ENCODE peak calls at places on chromosome 1, in seven cellular contexts. K is sigmoid colon, B is transverse colon, E is H1, C is SK-N-SH, Y is HCT116, O is HL-60. R is an unnamed sample.

GRCh38 chr1:118947790-118948189 is 40.4 kb downstream of the TBX15 start:
- DNase-seq in K (no peak), B (no peak), E (no peak), C (no peak), Y (no peak), O (no peak), R (no peak)

GRCh38 chr1:27621067-27621920 is 13.7 kb downstream of the FGR start:
- DNase-seq in K (no peak), B (no peak), E (no peak), C (no peak), Y (no peak), O (no peak), R (peak)

GRCh38 chr1:100816049-100816448 is 78.6 kb downstream of the EXTL2 start:
- DNase-seq in K (no peak), B (no peak), E (no peak), C (no peak), Y (no peak), O (no peak), R (no peak)

GRCh38 chr1:3729594-3730555 is 22.4 kb upstream of the CCDC27 start:
- DNase-seq in K (no peak), B (no peak), E (no peak), C (no peak), Y (no peak), O (no peak), R (no peak)

GRCh38 chr1:206774096-206774495 is 1.8 kb upstream of the IL10 start:
- DNase-seq in K (no peak), B (no peak), E (no peak), C (no peak), Y (no peak), O (no peak), R (no peak)

GRCh38 chr1:186212574-186213224 is 162.4 kb downstream of the TPR start:
- DNase-seq in K (peak), B (peak), E (peak), C (peak), Y (peak), O (peak), R (no peak)

GRCh38 chr1:170929835-170930554 is 5.3 kb upstream of the MROH9 start:
- DNase-seq in K (no peak), B (no peak), E (peak), C (peak), Y (peak), O (peak), R (no peak)

GRCh38 chr1:38881487-38881886 is at the start of gene GJA9:
- DNase-seq in K (no peak), B (no peak), E (no peak), C (no peak), Y (no peak), O (no peak), R (no peak)

GRCh38 chr1:185257947-185258203 is 59.2 kb downstream of the IVNS1ABP start:
- DNase-seq in K (no peak), B (no peak), E (no peak), C (no peak), Y (no peak), O (no peak), R (no peak)

GRCh38 chr1:6519491-6519934 is 28.0 kb upstream of the PLEKHG5 start:
- DNase-seq in K (no peak), B (no peak), E (no peak), C (peak), Y (no peak), O (no peak), R (peak)

GRCh38 chr1:79090985-79091384 is 84.5 kb upstream of the ADGRL4 start:
- DNase-seq in K (no peak), B (no peak), E (no peak), C (no peak), Y (no peak), O (no peak), R (no peak)

GRCh38 chr1:197933647-197934046 is 16.5 kb downstream of the LHX9 start:
- DNase-seq in K (no peak), B (no peak), E (no peak), C (no peak), Y (no peak), O (no peak), R (no peak)

GRCh38 chr1:61226791-61227567 is 144.6 kb downstream of the NFIA start:
- DNase-seq in K (no peak), B (peak), E (no peak), C (peak), Y (no peak), O (no peak), R (peak)

GRCh38 chr1:38152351-38153082 is 105.9 kb upstream of the POU3F1 start:
- DNase-seq in K (no peak), B (no peak), E (no peak), C (no peak), Y (no peak), O (no peak), R (no peak)

GRCh38 chr1:197464039-197464438 is 196.0 kb downstream of the CRB1 start:
- DNase-seq in K (no peak), B (no peak), E (no peak), C (no peak), Y (no peak), O (peak), R (no peak)

GRCh38 chr1:26321315-26322041 is 3.7 kb downstream of the CD52 start:
- DNase-seq in K (peak), B (peak), E (peak), C (peak), Y (peak), O (peak), R (peak)

GRCh38 chr1:114112775-114113174 is 40.9 kb downstream of the SYT6 start:
- DNase-seq in K (no peak), B (no peak), E (no peak), C (no peak), Y (no peak), O (no peak), R (no peak)

GRCh38 chr1:9100471-9101043 is 28.3 kb downstream of the GPR157 start:
- DNase-seq in K (peak), B (no peak), E (no peak), C (no peak), Y (no peak), O (no peak), R (no peak)

GRCh38 chr1:21904725-21905520 is 32.2 kb downstream of the HSPG2 start:
- DNase-seq in K (peak), B (peak), E (no peak), C (no peak), Y (peak), O (no peak), R (peak)

GRCh38 chr1:6006882-6007281 is 14.7 kb upstream of the NPHP4 start:
- DNase-seq in K (peak), B (no peak), E (no peak), C (no peak), Y (no peak), O (no peak), R (no peak)

GRCh38 chr1:147630022-147630421 is 40.3 kb downstream of the ACP6 start:
- DNase-seq in K (no peak), B (no peak), E (no peak), C (no peak), Y (no peak), O (no peak), R (no peak)

GRCh38 chr1:32126770-32127169 is 18.9 kb downstream of the KPNA6 start:
- DNase-seq in K (no peak), B (no peak), E (no peak), C (no peak), Y (no peak), O (no peak), R (no peak)

GRCh38 chr1:189693140-189693539 is 784.5 kb downstream of the BRINP3 start:
- DNase-seq in K (no peak), B (no peak), E (no peak), C (no peak), Y (no peak), O (no peak), R (no peak)

GRCh38 chr1:2151252-2151651 is 43.3 kb downstream of the FAAP20 start:
- DNase-seq in K (no peak), B (no peak), E (no peak), C (no peak), Y (no peak), O (peak), R (no peak)
- TF ChIP-seq POLR2AphosphoS5 in K (no peak), B (no peak), E (no peak), C (no peak), Y (no peak), O (peak), R (no peak)

DNA sequence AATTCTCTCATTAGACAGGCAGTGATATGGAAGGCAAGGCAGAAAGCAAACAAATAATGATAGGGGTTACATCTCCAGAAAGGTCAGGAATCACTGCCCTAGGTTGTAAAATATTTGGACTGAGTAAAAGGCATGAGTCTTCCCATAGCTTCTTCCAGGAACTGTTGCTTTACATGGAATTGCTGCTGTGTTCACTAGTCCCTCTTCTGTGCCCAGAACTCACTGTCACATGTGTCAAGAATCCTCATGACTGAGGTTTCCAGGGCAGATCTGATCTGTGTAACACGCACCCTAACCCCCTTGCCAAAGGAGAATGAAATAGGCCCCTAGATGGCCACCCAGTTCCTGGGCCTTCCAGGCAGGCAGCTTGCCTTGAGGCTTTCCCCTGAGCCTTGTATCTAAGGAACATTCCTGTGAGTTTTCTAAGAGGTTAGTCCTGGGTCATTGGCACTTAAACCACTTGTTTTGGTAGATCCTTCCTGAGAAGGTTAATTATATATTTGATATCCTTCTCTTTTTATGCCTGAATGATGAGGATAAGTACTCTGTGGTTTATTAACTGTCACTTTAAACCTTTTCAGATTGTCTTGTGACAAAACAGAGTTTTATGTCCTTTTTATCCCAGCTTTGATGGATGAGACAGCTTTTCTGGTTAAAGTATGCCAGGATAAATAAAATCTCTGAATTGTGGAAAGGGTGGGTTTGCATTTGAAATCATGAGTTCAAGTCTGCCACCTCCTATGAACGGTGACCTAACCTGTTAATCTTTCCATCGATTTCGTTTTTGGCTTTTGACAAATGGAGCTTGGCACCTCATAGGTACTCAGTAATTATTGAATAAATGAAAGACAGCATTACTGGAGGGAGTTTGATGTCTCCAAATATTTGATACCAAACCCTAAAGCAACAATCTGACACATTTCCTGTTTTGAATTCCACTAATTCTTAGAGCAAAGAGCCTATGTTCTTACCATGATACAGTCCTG is 163.3 kb downstream of the DHRS3 start:
- DNase-seq in K (peak), B (no peak), E (no peak), C (no peak), Y (no peak), O (no peak), R (no peak)
- TF ChIP-seq CTCF in K (no peak), B (no peak), E (no peak), C (peak), Y (no peak), O (no peak), R (no peak)

GRCh38 chr1:50426702-50427085 is 3.5 kb upstream of the DMRTA2 start:
- DNase-seq in K (no peak), B (no peak), E (no peak), C (peak), Y (no peak), O (no peak), R (no peak)

GRCh38 chr1:50426108-50426700 is 3.0 kb upstream of the DMRTA2 start:
- DNase-seq in K (no peak), B (no peak), E (no peak), C (peak), Y (no peak), O (no peak), R (no peak)

GRCh38 chr1:50424940-50425375 is 1.7 kb upstream of the DMRTA2 start:
- DNase-seq in K (no peak), B (no peak), E (no peak), C (peak), Y (no peak), O (no peak), R (no peak)

GRCh38 chr1:50424045-50424939 is 1.0 kb upstream of the DMRTA2 start:
- DNase-seq in K (no peak), B (no peak), E (no peak), C (peak), Y (no peak), O (no peak), R (no peak)

GRCh38 chr1:50425376-50426107 is 2.3 kb upstream of the DMRTA2 start:
- DNase-seq in K (no peak), B (no peak), E (no peak), C (peak), Y (no peak), O (no peak), R (no peak)
- H3K4me3 ChIP-seq in K (no peak), B (no peak), E (peak), C (no peak), Y (no peak), O (no peak), R (no peak)

GRCh38 chr1:154410185-154410827 is 5.2 kb downstream of the IL6R start:
- DNase-seq in K (no peak), B (no peak), E (no peak), C (no peak), Y (no peak), O (no peak), R (no peak)

GRCh38 chr1:154406572-154406879 is 1.4 kb downstream of the IL6R start:
- DNase-seq in K (no peak), B (no peak), E (no peak), C (no peak), Y (no peak), O (no peak), R (no peak)

GRCh38 chr1:154405762-154406571 is 824 bp downstream of the IL6R start:
- DNase-seq in K (peak), B (peak), E (no peak), C (peak), Y (no peak), O (peak), R (peak)

GRCh38 chr1:154407021-154407865 is 2.1 kb downstream of the IL6R start:
- DNase-seq in K (peak), B (no peak), E (no peak), C (no peak), Y (no peak), O (peak), R (peak)

DNA sequence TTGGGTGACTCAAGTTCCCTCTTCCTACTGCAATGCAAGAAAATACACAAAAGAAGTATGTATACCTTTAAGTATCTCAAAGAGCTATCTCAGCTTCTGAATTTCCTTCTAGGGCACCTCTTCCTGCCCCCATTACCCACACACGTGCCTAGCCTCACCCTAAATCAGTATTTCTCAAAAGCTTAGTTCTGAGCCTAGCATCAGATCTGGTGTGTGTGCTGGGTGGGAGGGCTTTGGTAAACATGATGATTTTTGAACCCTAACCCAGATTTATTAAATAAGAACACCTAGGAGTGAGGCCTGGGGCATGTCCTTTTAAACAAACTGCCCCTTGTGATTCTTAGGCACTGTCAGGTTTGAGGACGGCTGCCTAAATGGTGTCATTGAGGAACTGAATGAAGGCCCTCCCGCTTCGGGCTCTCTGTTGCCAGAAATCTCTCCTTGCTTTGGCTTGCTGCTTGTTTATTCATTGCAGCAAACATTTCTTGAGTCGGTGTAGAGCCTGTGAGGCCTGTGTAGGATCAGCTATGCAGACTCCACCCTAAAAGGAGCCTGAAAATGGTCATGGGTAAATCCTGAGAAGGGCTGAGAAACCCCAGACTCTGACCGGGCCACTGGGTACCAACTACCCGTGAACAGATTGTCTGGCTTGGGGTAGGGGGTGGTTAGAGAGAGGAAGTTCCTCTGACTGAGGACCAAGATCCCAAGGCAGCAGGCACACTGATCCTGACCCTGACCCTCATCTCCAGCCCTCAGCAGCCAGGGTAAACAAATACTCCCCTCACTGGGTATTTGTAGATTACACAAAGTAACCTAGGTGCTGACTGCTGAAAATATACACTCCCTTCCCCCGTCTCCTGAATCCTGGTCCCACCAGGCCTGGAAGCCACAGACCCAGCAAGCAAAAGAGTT is 3.0 kb downstream of the IL6R start:
- DNase-seq in K (peak), B (no peak), E (no peak), C (no peak), Y (no peak), O (no peak), R (no peak)
- TF ChIP-seq POLR2AphosphoS5 in K (peak), B (peak), E (no peak), C (no peak), Y (no peak), O (no peak), R (peak)

GRCh38 chr1:42477775-42478174 is 14.7 kb downstream of the CCDC30 start:
- DNase-seq in K (no peak), B (no peak), E (no peak), C (no peak), Y (no peak), O (no peak), R (no peak)

GRCh38 chr1:42480921-42481320 is 17.8 kb downstream of the CCDC30 start:
- DNase-seq in K (no peak), B (no peak), E (no peak), C (no peak), Y (no peak), O (no peak), R (no peak)

GRCh38 chr1:42482635-42483153 is 19.6 kb downstream of the CCDC30 start:
- DNase-seq in K (no peak), B (no peak), E (no peak), C (no peak), Y (no peak), O (no peak), R (no peak)

GRCh38 chr1:42476605-42477004 is 13.5 kb downstream of the CCDC30 start:
- DNase-seq in K (no peak), B (no peak), E (no peak), C (no peak), Y (no peak), O (no peak), R (no peak)

GRCh38 chr1:42479621-42480020 is 16.5 kb downstream of the CCDC30 start:
- DNase-seq in K (no peak), B (no peak), E (no peak), C (no peak), Y (no peak), O (no peak), R (no peak)
- TF ChIP-seq CTCF in K (no peak), B (no peak), E (peak), C (no peak), Y (no peak), O (no peak), R (no peak)

DNA sequence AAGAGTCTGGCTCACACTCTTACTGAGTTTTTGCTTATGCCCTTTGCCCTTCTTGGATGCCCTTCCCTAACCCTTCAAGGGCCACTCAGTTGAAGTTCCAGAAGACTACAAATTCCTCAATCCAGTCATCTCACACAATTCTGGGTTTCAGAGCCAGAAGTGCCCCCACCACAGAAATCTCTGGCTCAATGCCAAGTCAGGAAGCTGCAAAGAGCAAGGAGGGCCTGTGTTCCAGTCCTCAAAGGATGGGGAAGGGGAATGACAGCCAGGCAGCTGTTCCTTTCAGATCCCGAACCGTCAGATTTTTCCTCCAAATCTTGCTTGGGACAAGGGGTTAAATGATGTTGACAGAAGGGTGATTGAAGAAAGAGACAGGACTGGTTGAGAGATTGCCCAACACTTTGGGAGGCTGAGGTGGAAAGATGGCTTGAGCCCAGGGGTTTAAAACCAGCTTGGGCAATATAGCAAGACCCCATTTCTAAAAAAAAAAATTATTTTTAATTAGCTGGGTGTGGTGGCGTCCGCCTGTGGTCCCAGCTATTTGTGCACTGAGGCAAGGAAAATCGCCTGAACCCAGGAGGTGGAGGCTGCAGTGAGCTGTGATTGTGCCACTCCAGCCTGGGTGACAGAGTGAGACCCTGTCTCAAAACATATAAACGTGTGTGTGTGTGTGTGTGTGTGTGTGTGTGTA is 734 bp upstream of the HPDL start:
- DNase-seq in K (no peak), B (no peak), E (no peak), C (peak), Y (no peak), O (no peak), R (peak)
- H3K4me3 ChIP-seq in K (peak), B (peak), E (peak), C (no peak), Y (no peak), O (peak), R (peak)

GRCh38 chr1:226738995-226739695 is at the start of gene ITPKB:
- DNase-seq in K (peak), B (peak), E (no peak), C (peak), Y (no peak), O (peak), R (peak)
- TF ChIP-seq POLR2AphosphoS5 in K (peak), B (peak), E (no peak), C (no peak), Y (no peak), O (peak), R (peak)

R was measured in stomach.